ENCODE peak calls at places on chromosome 10, in ten cellular contexts. T is A549; F is endodermal cell; J is astrocyte; I is body of pancreas; V is HFF-Myc; G is AG04450; W is astrocyte of the spinal cord; U is CD4-positive, CD25-positive, alpha-beta regulatory T cell; Q is naive thymus-derived CD4-positive, alpha-beta T cell. B is an unnamed sample.

GRCh38 chr10:95360122-95360715 is 69.4 kb upstream of the PDLIM1 start:
- DNase-seq in J (no peak), W (no peak), G (no peak), I (no peak), U (no peak), T (peak), Q (no peak), F (no peak), V (peak), B (peak)

GRCh38 chr10:13769926-13770325 is 183.2 kb downstream of the PRPF18 start:
- DNase-seq in G (no peak), I (no peak), W (no peak), J (peak), V (no peak), Q (no peak), F (no peak), T (no peak), U (no peak), B (no peak)

GRCh38 chr10:59991661-59992060 is 85.3 kb upstream of the CCDC6 start:
- DNase-seq in Q (no peak), W (peak), F (no peak), T (peak), G (no peak), J (peak), I (peak), U (no peak), V (peak), B (peak)

GRCh38 chr10:130169136-130169888 is 33.1 kb downstream of the GLRX3 start:
- DNase-seq in F (no peak), G (no peak), I (no peak), Q (no peak), U (no peak), V (no peak), W (peak), T (no peak), J (peak), B (no peak)

GRCh38 chr10:102850025-102850518 is 4.0 kb upstream of the BORCS7 start:
- DNase-seq in Q (no peak), W (no peak), U (no peak), F (no peak), G (no peak), T (no peak), V (no peak), J (no peak), I (no peak), B (no peak)

GRCh38 chr10:70546585-70546984 is 56.0 kb downstream of the PRF1 start:
- DNase-seq in Q (no peak), I (no peak), V (no peak), W (no peak), U (no peak), T (no peak), G (no peak), F (no peak), J (no peak), B (peak)

GRCh38 chr10:34800624-34801023 is 14.5 kb downstream of the PARD3 start:
- DNase-seq in Q (no peak), G (no peak), W (no peak), J (no peak), F (no peak), V (no peak), I (no peak), U (no peak), T (no peak), B (no peak)

GRCh38 chr10:70500812-70501301 is 22.3 kb downstream of the PALD1 start:
- DNase-seq in T (no peak), J (no peak), G (no peak), W (no peak), I (no peak), U (no peak), V (no peak), F (no peak), Q (no peak), B (no peak)

GRCh38 chr10:89342219-89342966 is 14.6 kb downstream of the IFIT3 start:
- DNase-seq in G (no peak), J (peak), I (no peak), V (no peak), F (no peak), W (peak), U (no peak), Q (no peak), T (peak), B (peak)

GRCh38 chr10:91700788-91701444 is 68.0 kb upstream of the PPP1R3C start:
- DNase-seq in I (no peak), V (no peak), F (no peak), J (peak), Q (no peak), G (peak), T (peak), U (no peak), W (peak), B (peak)

GRCh38 chr10:78959901-78960300 is 108.9 kb upstream of the ZMIZ1 start:
- DNase-seq in G (no peak), V (no peak), U (no peak), T (no peak), W (no peak), J (peak), F (no peak), Q (no peak), I (no peak), B (no peak)

GRCh38 chr10:46548781-46549090 is 7.7 kb downstream of the GPRIN2 start:
- DNase-seq in T (no peak), V (no peak), G (no peak), F (no peak), I (no peak), J (no peak), W (no peak), U (no peak), Q (no peak), B (no peak)

GRCh38 chr10:95305606-95306385 is 15.0 kb upstream of the PDLIM1 start:
- DNase-seq in G (no peak), W (no peak), I (no peak), U (no peak), J (no peak), F (peak), Q (no peak), V (no peak), T (peak), B (no peak)

GRCh38 chr10:66180651-66181318 is 745.1 kb upstream of the LRRTM3 start:
- DNase-seq in J (peak), I (peak), F (no peak), W (peak), V (peak), T (peak), G (peak), U (no peak), Q (peak), B (peak)

GRCh38 chr10:72087392-72087968 is 871 bp downstream of the SPOCK2 start:
- DNase-seq in T (no peak), G (no peak), W (no peak), Q (peak), U (peak), I (no peak), J (no peak), F (peak), V (no peak), B (no peak)

GRCh38 chr10:124127563-124127962 is 34.2 kb upstream of the CHST15 start:
- DNase-seq in T (no peak), U (no peak), I (no peak), G (no peak), W (no peak), J (no peak), F (no peak), V (no peak), Q (no peak), B (no peak)

GRCh38 chr10:31836569-31837406 is 91.8 kb downstream of the ARHGAP12 start:
- DNase-seq in I (peak), V (no peak), J (peak), G (no peak), W (peak), U (no peak), T (peak), F (peak), Q (peak), B (peak)

GRCh38 chr10:30583778-30584415 is 45.7 kb downstream of the LYZL2 start:
- DNase-seq in J (peak), F (no peak), V (peak), W (peak), Q (no peak), G (peak), U (no peak), T (peak), I (peak), B (peak)

GRCh38 chr10:3467052-3467906 is 294.7 kb upstream of the PITRM1 start:
- DNase-seq in G (peak), F (peak), T (peak), W (peak), U (no peak), Q (no peak), J (peak), V (peak), I (peak), B (peak)

GRCh38 chr10:1628757-1629156 is 108.6 kb downstream of the ADARB2 start:
- DNase-seq in T (no peak), J (no peak), G (no peak), W (no peak), F (peak), V (no peak), I (no peak), U (no peak), Q (no peak), B (no peak)

GRCh38 chr10:103672345-103672744 is 178.8 kb downstream of the NEURL1 start:
- DNase-seq in W (no peak), V (no peak), J (no peak), F (no peak), Q (no peak), G (no peak), I (no peak), T (no peak), U (no peak), B (no peak)

GRCh38 chr10:66151346-66151745 is 774.5 kb upstream of the LRRTM3 start:
- DNase-seq in J (no peak), I (no peak), U (no peak), T (no peak), Q (no peak), W (peak), G (no peak), V (no peak), F (no peak), B (no peak)

GRCh38 chr10:29064665-29065064 is 224.2 kb upstream of the LYZL1 start:
- DNase-seq in I (no peak), F (no peak), V (no peak), T (peak), U (no peak), G (no peak), Q (no peak), W (no peak), J (no peak), B (peak)

GRCh38 chr10:112330154-112330553 is 43.8 kb upstream of the ACSL5 start:
- DNase-seq in Q (no peak), U (no peak), I (peak), W (no peak), V (no peak), T (no peak), J (no peak), F (no peak), G (no peak), B (no peak)

GRCh38 chr10:110138197-110138812 is 69.1 kb upstream of the MXI1 start:
- DNase-seq in G (peak), I (peak), F (no peak), V (peak), Q (peak), U (no peak), J (peak), T (peak), W (peak), B (peak)

GRCh38 chr10:60334991-60335390 is 54.7 kb downstream of the ANK3 start:
- DNase-seq in I (no peak), V (no peak), Q (no peak), J (peak), W (no peak), F (no peak), G (no peak), U (no peak), T (no peak), B (no peak)

GRCh38 chr10:76411719-76412435 is 980.5 kb downstream of the LRMDA start:
- DNase-seq in G (no peak), J (no peak), U (no peak), W (no peak), Q (no peak), F (no peak), I (peak), V (no peak), T (no peak), B (peak)

GRCh38 chr10:111131168-111131799 is 54.5 kb downstream of the ADRA2A start:
- DNase-seq in Q (no peak), W (no peak), F (peak), J (no peak), T (no peak), I (peak), V (no peak), U (no peak), G (no peak), B (no peak)

GRCh38 chr10:129972145-129972965 is 8.3 kb upstream of the EBF3 start:
- DNase-seq in V (no peak), W (no peak), U (no peak), I (no peak), J (no peak), F (peak), G (no peak), T (no peak), Q (no peak), B (no peak)

GRCh38 chr10:53123311-53123710 is 350.7 kb upstream of the MBL2 start:
- DNase-seq in Q (no peak), T (no peak), V (no peak), G (no peak), J (no peak), F (no peak), W (no peak), I (no peak), U (no peak), B (no peak)

GRCh38 chr10:4061441-4061951 is 276.5 kb upstream of the KLF6 start:
- DNase-seq in J (no peak), Q (no peak), V (no peak), F (no peak), T (no peak), G (no peak), W (no peak), I (no peak), U (no peak), B (peak)

GRCh38 chr10:132652936-132653590 is 115.5 kb downstream of the INPP5A start:
- DNase-seq in V (no peak), Q (no peak), T (no peak), W (no peak), U (no peak), G (no peak), J (no peak), I (no peak), F (no peak), B (no peak)

GRCh38 chr10:1290071-1290471 is 233.9 kb downstream of the WDR37 start:
- DNase-seq in T (peak), I (no peak), G (no peak), J (no peak), W (no peak), U (no peak), Q (no peak), V (no peak), F (no peak), B (no peak)

GRCh38 chr10:43857206-43857952 is 208.7 kb upstream of the ZNF32 start:
- DNase-seq in G (peak), Q (no peak), I (peak), T (no peak), V (no peak), W (peak), U (no peak), F (no peak), J (peak), B (peak)

GRCh38 chr10:80051993-80052392 is 26.5 kb upstream of the TMEM254 start:
- DNase-seq in Q (no peak), T (no peak), J (no peak), W (no peak), V (no peak), G (no peak), U (no peak), F (no peak), I (no peak), B (no peak)

GRCh38 chr10:80055760-80056159 is 22.7 kb upstream of the TMEM254 start:
- DNase-seq in U (no peak), W (no peak), I (no peak), V (no peak), J (no peak), G (no peak), Q (no peak), F (no peak), T (no peak), B (no peak)

GRCh38 chr10:80046629-80047441 is 31.6 kb upstream of the TMEM254 start:
- DNase-seq in U (peak), J (peak), G (peak), I (peak), T (peak), V (peak), W (peak), F (peak), Q (peak), B (peak)

GRCh38 chr10:80050752-80051151 is 27.7 kb upstream of the TMEM254 start:
- DNase-seq in J (no peak), I (no peak), W (no peak), U (no peak), G (no peak), F (no peak), V (no peak), T (no peak), Q (no peak), B (no peak)
- H3K4me3 ChIP-seq in J (no peak), I (no peak), W (no peak), U (no peak), G (no peak), F (no peak), V (no peak), T (no peak), Q (no peak), B (no peak)

GRCh38 chr10:68957284-68957615 is 1.3 kb downstream of the DDX21 start:
- DNase-seq in U (no peak), J (no peak), Q (no peak), I (no peak), G (no peak), W (no peak), T (no peak), V (no peak), F (no peak), B (no peak)

GRCh38 chr10:68959695-68960524 is 3.9 kb downstream of the DDX21 start:
- DNase-seq in Q (no peak), I (no peak), T (no peak), J (no peak), V (no peak), U (no peak), F (no peak), G (no peak), W (no peak), B (no peak)

GRCh38 chr10:68955414-68955785 is 570 bp upstream of the DDX21 start:
- DNase-seq in F (no peak), J (no peak), Q (no peak), T (no peak), W (no peak), G (no peak), V (no peak), I (no peak), U (no peak), B (no peak)

GRCh38 chr10:68955786-68956532 is at the start of gene DDX21:
- DNase-seq in V (peak), F (peak), I (peak), W (peak), U (peak), G (peak), Q (peak), J (peak), T (peak), B (peak)

GRCh38 chr10:68957654-68958053 is 1.7 kb downstream of the DDX21 start:
- DNase-seq in J (no peak), F (no peak), Q (no peak), G (no peak), T (peak), U (no peak), W (peak), V (no peak), I (no peak), B (peak)
- H3K4me3 ChIP-seq in J (peak), F (peak), Q (peak), G (peak), T (peak), U (peak), W (peak), V (peak), I (no peak), B (peak)

GRCh38 chr10:127145173-127145572 is 51.2 kb downstream of the INSYN2A start:
- DNase-seq in I (no peak), F (no peak), V (peak), W (peak), T (peak), U (no peak), Q (no peak), G (peak), J (peak), B (peak)

GRCh38 chr10:127142831-127143230 is 53.6 kb downstream of the INSYN2A start:
- DNase-seq in F (no peak), U (no peak), I (no peak), G (no peak), V (no peak), J (no peak), Q (no peak), T (no peak), W (no peak), B (no peak)

GRCh38 chr10:127137391-127137790 is 59.0 kb downstream of the INSYN2A start:
- DNase-seq in U (no peak), T (no peak), V (no peak), F (no peak), G (no peak), J (no peak), Q (no peak), I (no peak), W (no peak), B (no peak)

GRCh38 chr10:127142141-127142540 is 54.2 kb downstream of the INSYN2A start:
- DNase-seq in Q (no peak), I (no peak), F (no peak), U (no peak), J (no peak), W (no peak), T (no peak), G (no peak), V (no peak), B (no peak)
- H3K4me3 ChIP-seq in Q (no peak), I (no peak), F (no peak), U (no peak), J (no peak), W (no peak), T (no peak), G (no peak), V (no peak), B (no peak)

DNA sequence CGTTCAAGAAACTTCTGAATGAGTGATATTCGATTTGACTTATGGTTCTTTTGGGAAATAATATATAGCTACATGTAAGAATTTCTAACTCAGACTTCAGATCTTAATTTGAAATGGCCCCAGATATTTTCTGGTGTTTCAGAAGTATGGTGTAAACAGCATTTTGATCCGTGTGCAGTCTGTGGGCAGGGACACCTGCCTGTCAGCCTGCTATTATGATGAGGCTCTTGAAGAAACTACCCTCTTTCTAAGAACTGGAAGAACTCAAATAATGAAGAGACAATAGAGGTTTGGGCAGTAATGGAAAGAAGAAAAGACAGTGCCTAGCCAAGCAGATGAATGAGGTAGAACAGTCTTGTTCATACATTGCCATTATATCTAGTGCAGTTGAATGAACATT is 256.6 kb downstream of the ARHGAP21 start:
- DNase-seq in T (no peak), W (no peak), Q (no peak), J (no peak), F (no peak), G (no peak), U (no peak), V (no peak), I (no peak), B (no peak)
- H3K4me3 ChIP-seq in T (peak), W (peak), Q (no peak), J (peak), F (no peak), G (peak), U (no peak), V (peak), I (no peak), B (no peak)